ENCODE peak calls at places on chromosomes 4 and X, in ten cellular contexts. One of them, this sample, is unnamed.

GRCh38 chr4:169841776-169842175 is 84.0 kb upstream of the HPF1 start:
- DNase-seq in fibroblast of the aortic adventitia: no peak
- DNase-seq in WERI-Rb-1: no peak
- DNase-seq in cardiac muscle cell: no peak
- DNase-seq in ovary: no peak
- DNase-seq in transverse colon: no peak
- DNase-seq in stomach: no peak
- DNase-seq in uterus: no peak
- DNase-seq in astrocyte of the spinal cord: no peak
- DNase-seq in foreskin fibroblast: no peak
- DNase-seq in this sample: no peak

GRCh38 chr4:139245590-139245989 is 34.4 kb downstream of the MGARP start:
- DNase-seq in transverse colon: no peak
- DNase-seq in cardiac muscle cell: no peak
- DNase-seq in uterus: no peak
- DNase-seq in astrocyte of the spinal cord: peak; percentile 39
- DNase-seq in fibroblast of the aortic adventitia: peak; percentile 72
- DNase-seq in WERI-Rb-1: no peak
- DNase-seq in foreskin fibroblast: no peak
- DNase-seq in ovary: no peak
- DNase-seq in stomach: no peak
- DNase-seq in this sample: no peak

GRCh38 chr4:24876431-24876830 is 36.4 kb downstream of the CCDC149 start:
- DNase-seq in uterus: no peak
- DNase-seq in cardiac muscle cell: no peak
- DNase-seq in astrocyte of the spinal cord: no peak
- DNase-seq in fibroblast of the aortic adventitia: no peak
- DNase-seq in stomach: no peak
- DNase-seq in ovary: no peak
- DNase-seq in transverse colon: no peak
- DNase-seq in WERI-Rb-1: no peak
- DNase-seq in foreskin fibroblast: no peak
- DNase-seq in this sample: no peak

GRCh38 chr4:108070775-108071174 is 81.1 kb downstream of the HADH start:
- DNase-seq in cardiac muscle cell: no peak
- DNase-seq in ovary: no peak
- DNase-seq in fibroblast of the aortic adventitia: no peak
- DNase-seq in astrocyte of the spinal cord: no peak
- DNase-seq in uterus: no peak
- DNase-seq in stomach: no peak
- DNase-seq in WERI-Rb-1: no peak
- DNase-seq in transverse colon: no peak
- DNase-seq in foreskin fibroblast: no peak
- DNase-seq in this sample: no peak

GRCh38 chr4:184745747-184746531 is 12.0 kb upstream of the CENPU start:
- DNase-seq in stomach: peak; percentile 80
- DNase-seq in foreskin fibroblast: peak; percentile 90
- DNase-seq in ovary: peak; percentile 75
- DNase-seq in transverse colon: peak; percentile 78
- DNase-seq in astrocyte of the spinal cord: peak; percentile 80
- DNase-seq in WERI-Rb-1: peak; percentile 85
- DNase-seq in fibroblast of the aortic adventitia: peak; percentile 92
- DNase-seq in cardiac muscle cell: peak; percentile 81
- DNase-seq in uterus: peak; percentile 76
- DNase-seq in this sample: peak; percentile 43

GRCh38 chr4:110357521-110357920 is 118.4 kb upstream of the ENPEP start:
- DNase-seq in astrocyte of the spinal cord: no peak
- DNase-seq in ovary: no peak
- DNase-seq in transverse colon: no peak
- DNase-seq in fibroblast of the aortic adventitia: no peak
- DNase-seq in stomach: no peak
- DNase-seq in foreskin fibroblast: peak; percentile 17
- DNase-seq in cardiac muscle cell: no peak
- DNase-seq in WERI-Rb-1: no peak
- DNase-seq in uterus: no peak
- DNase-seq in this sample: no peak

GRCh38 chr4:184537269-184538022 is 63.1 kb upstream of the IRF2 start:
- DNase-seq in foreskin fibroblast: peak; percentile 98
- DNase-seq in ovary: peak; percentile 98
- DNase-seq in astrocyte of the spinal cord: peak; percentile 96
- DNase-seq in cardiac muscle cell: peak; percentile 96
- DNase-seq in transverse colon: peak; percentile 97
- DNase-seq in fibroblast of the aortic adventitia: peak; percentile 96
- DNase-seq in stomach: peak; percentile 97
- DNase-seq in uterus: peak; percentile 99
- DNase-seq in WERI-Rb-1: peak; percentile 99
- DNase-seq in this sample: peak; percentile 65

GRCh38 chr4:10526431-10527222 is 69.4 kb upstream of the ZNF518B start:
- DNase-seq in uterus: no peak
- DNase-seq in WERI-Rb-1: no peak
- DNase-seq in cardiac muscle cell: no peak
- DNase-seq in astrocyte of the spinal cord: no peak
- DNase-seq in stomach: no peak
- DNase-seq in transverse colon: no peak
- DNase-seq in fibroblast of the aortic adventitia: no peak
- DNase-seq in ovary: no peak
- DNase-seq in foreskin fibroblast: peak; percentile 4
- DNase-seq in this sample: no peak

GRCh38 chrX:116384406-116384805 is 52.0 kb upstream of the SLC6A14 start:
- DNase-seq in transverse colon: no peak
- DNase-seq in WERI-Rb-1: no peak
- DNase-seq in uterus: no peak
- DNase-seq in fibroblast of the aortic adventitia: peak; percentile 76
- DNase-seq in cardiac muscle cell: no peak
- DNase-seq in astrocyte of the spinal cord: no peak
- DNase-seq in stomach: no peak
- DNase-seq in ovary: no peak
- DNase-seq in foreskin fibroblast: no peak
- DNase-seq in this sample: no peak

GRCh38 chr4:53196872-53197759 is 168.7 kb downstream of the SCFD2 start:
- DNase-seq in uterus: no peak
- DNase-seq in stomach: no peak
- DNase-seq in WERI-Rb-1: no peak
- DNase-seq in transverse colon: no peak
- DNase-seq in cardiac muscle cell: peak; percentile 79
- DNase-seq in foreskin fibroblast: peak; percentile 92
- DNase-seq in fibroblast of the aortic adventitia: peak; percentile 97
- DNase-seq in ovary: no peak
- DNase-seq in astrocyte of the spinal cord: peak; percentile 90
- DNase-seq in this sample: peak; percentile 42

GRCh38 chrX:56746996-56747395 is 18.0 kb downstream of the NBDY start:
- DNase-seq in fibroblast of the aortic adventitia: no peak
- DNase-seq in uterus: no peak
- DNase-seq in stomach: no peak
- DNase-seq in ovary: no peak
- DNase-seq in transverse colon: no peak
- DNase-seq in foreskin fibroblast: no peak
- DNase-seq in astrocyte of the spinal cord: no peak
- DNase-seq in WERI-Rb-1: no peak
- DNase-seq in cardiac muscle cell: no peak
- DNase-seq in this sample: no peak

GRCh38 chr4:100372432-100372831 is 145.4 kb downstream of the EMCN start:
- DNase-seq in cardiac muscle cell: peak; percentile 33
- DNase-seq in ovary: no peak
- DNase-seq in foreskin fibroblast: peak; percentile 25
- DNase-seq in astrocyte of the spinal cord: no peak
- DNase-seq in uterus: no peak
- DNase-seq in fibroblast of the aortic adventitia: no peak
- DNase-seq in transverse colon: no peak
- DNase-seq in WERI-Rb-1: peak; percentile 21
- DNase-seq in stomach: no peak
- DNase-seq in this sample: no peak

GRCh38 chr4:4206204-4206603 is 20.5 kb downstream of the OTOP1 start:
- DNase-seq in stomach: no peak
- DNase-seq in WERI-Rb-1: no peak
- DNase-seq in cardiac muscle cell: no peak
- DNase-seq in foreskin fibroblast: no peak
- DNase-seq in astrocyte of the spinal cord: no peak
- DNase-seq in ovary: no peak
- DNase-seq in fibroblast of the aortic adventitia: no peak
- DNase-seq in uterus: no peak
- DNase-seq in transverse colon: no peak
- DNase-seq in this sample: no peak
- H3K4me3 ChIP-seq in stomach: no peak overlapping the region
- H3K4me3 ChIP-seq in WERI-Rb-1: no peak overlapping the region
- H3K4me3 ChIP-seq in cardiac muscle cell: no peak overlapping the region
- H3K4me3 ChIP-seq in foreskin fibroblast: no peak overlapping the region
- H3K4me3 ChIP-seq in astrocyte of the spinal cord: no peak overlapping the region
- H3K4me3 ChIP-seq in ovary: no peak overlapping the region
- H3K4me3 ChIP-seq in fibroblast of the aortic adventitia: no peak overlapping the region
- H3K4me3 ChIP-seq in uterus: no peak overlapping the region
- H3K4me3 ChIP-seq in transverse colon: no peak overlapping the region
- H3K4me3 ChIP-seq in this sample: no peak overlapping the region

DNA sequence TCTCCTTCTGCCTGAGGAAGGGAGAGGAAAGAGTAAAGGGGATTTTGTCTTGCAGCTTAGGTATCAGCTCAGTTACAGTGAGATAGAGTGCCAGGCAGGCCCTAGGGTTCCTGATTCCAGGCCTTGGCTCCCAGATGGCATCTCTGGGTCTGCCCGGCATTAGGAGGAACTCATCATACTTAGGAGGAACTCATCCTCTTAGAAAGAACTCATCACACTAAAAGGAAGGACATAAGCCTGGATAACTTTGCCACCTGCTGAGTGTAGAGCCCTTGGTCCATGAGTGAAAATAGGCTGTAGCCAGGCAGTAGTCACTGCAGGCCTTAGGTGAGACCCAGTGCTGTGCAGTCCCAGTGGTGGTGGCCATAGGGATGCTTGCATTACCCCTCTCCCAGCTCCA is 367.1 kb downstream of the PACRGL start:
- DNase-seq in foreskin fibroblast: no peak
- DNase-seq in WERI-Rb-1: peak; percentile 91
- DNase-seq in transverse colon: no peak
- DNase-seq in fibroblast of the aortic adventitia: no peak
- DNase-seq in stomach: no peak
- DNase-seq in ovary: no peak
- DNase-seq in astrocyte of the spinal cord: no peak
- DNase-seq in uterus: no peak
- DNase-seq in cardiac muscle cell: no peak
- DNase-seq in this sample: no peak
- TF ChIP-seq CTCF in foreskin fibroblast: no peak
- TF ChIP-seq CTCF in WERI-Rb-1: no peak
- TF ChIP-seq CTCF in transverse colon: no peak
- TF ChIP-seq CTCF in fibroblast of the aortic adventitia: no peak
- TF ChIP-seq CTCF in stomach: no peak
- TF ChIP-seq CTCF in ovary: no peak
- TF ChIP-seq CTCF in astrocyte of the spinal cord: no peak
- TF ChIP-seq CTCF in uterus: no peak
- TF ChIP-seq CTCF in cardiac muscle cell: no peak
- TF ChIP-seq CTCF in this sample: no peak

GRCh38 chrX:72306851-72307645 is 1.3 kb upstream of the CITED1 start:
- DNase-seq in stomach: peak; percentile 63
- DNase-seq in ovary: peak; percentile 47
- DNase-seq in astrocyte of the spinal cord: peak; percentile 73
- DNase-seq in fibroblast of the aortic adventitia: peak; percentile 64
- DNase-seq in uterus: peak; percentile 39
- DNase-seq in foreskin fibroblast: peak; percentile 81
- DNase-seq in cardiac muscle cell: peak; percentile 73
- DNase-seq in transverse colon: peak; percentile 65
- DNase-seq in WERI-Rb-1: peak; percentile 86
- DNase-seq in this sample: no peak

GRCh38 chrX:72305286-72306084 is at the start of gene CITED1:
- DNase-seq in ovary: no peak
- DNase-seq in foreskin fibroblast: peak; percentile 26
- DNase-seq in transverse colon: no peak
- DNase-seq in fibroblast of the aortic adventitia: no peak
- DNase-seq in astrocyte of the spinal cord: no peak
- DNase-seq in stomach: no peak
- DNase-seq in WERI-Rb-1: peak; percentile 45
- DNase-seq in cardiac muscle cell: no peak
- DNase-seq in uterus: no peak
- DNase-seq in this sample: no peak

GRCh38 chrX:72304877-72305276 is 837 bp downstream of the CITED1 start:
- DNase-seq in transverse colon: no peak
- DNase-seq in WERI-Rb-1: no peak
- DNase-seq in uterus: no peak
- DNase-seq in foreskin fibroblast: no peak
- DNase-seq in astrocyte of the spinal cord: no peak
- DNase-seq in ovary: no peak
- DNase-seq in cardiac muscle cell: peak; percentile 33
- DNase-seq in fibroblast of the aortic adventitia: no peak
- DNase-seq in stomach: no peak
- DNase-seq in this sample: no peak

GRCh38 chrX:72307646-72308051 is 1.9 kb upstream of the CITED1 start:
- DNase-seq in transverse colon: no peak
- DNase-seq in astrocyte of the spinal cord: no peak
- DNase-seq in uterus: no peak
- DNase-seq in WERI-Rb-1: no peak
- DNase-seq in stomach: no peak
- DNase-seq in fibroblast of the aortic adventitia: no peak
- DNase-seq in foreskin fibroblast: no peak
- DNase-seq in cardiac muscle cell: no peak
- DNase-seq in ovary: no peak
- DNase-seq in this sample: no peak

GRCh38 chrX:72306085-72306801 is 529 bp upstream of the CITED1 start:
- DNase-seq in fibroblast of the aortic adventitia: no peak
- DNase-seq in cardiac muscle cell: peak; percentile 26
- DNase-seq in transverse colon: no peak
- DNase-seq in foreskin fibroblast: peak; percentile 41
- DNase-seq in WERI-Rb-1: peak; percentile 17
- DNase-seq in uterus: no peak
- DNase-seq in ovary: no peak
- DNase-seq in stomach: no peak
- DNase-seq in astrocyte of the spinal cord: no peak
- DNase-seq in this sample: no peak
- H3K4me3 ChIP-seq in fibroblast of the aortic adventitia: peak overlapping the region; percentile 64
- H3K4me3 ChIP-seq in cardiac muscle cell: peak overlapping the region; percentile 59
- H3K4me3 ChIP-seq in transverse colon: peak overlapping the region; percentile 61
- H3K4me3 ChIP-seq in foreskin fibroblast: peak overlapping the region; percentile 40
- H3K4me3 ChIP-seq in WERI-Rb-1: peak overlapping the region; percentile 71
- H3K4me3 ChIP-seq in uterus: peak overlapping the region; percentile 42
- H3K4me3 ChIP-seq in ovary: peak overlapping the region; percentile 26
- H3K4me3 ChIP-seq in stomach: peak overlapping the region; percentile 59
- H3K4me3 ChIP-seq in astrocyte of the spinal cord: peak overlapping the region; percentile 39
- H3K4me3 ChIP-seq in this sample: peak overlapping the region; percentile 49

DNA sequence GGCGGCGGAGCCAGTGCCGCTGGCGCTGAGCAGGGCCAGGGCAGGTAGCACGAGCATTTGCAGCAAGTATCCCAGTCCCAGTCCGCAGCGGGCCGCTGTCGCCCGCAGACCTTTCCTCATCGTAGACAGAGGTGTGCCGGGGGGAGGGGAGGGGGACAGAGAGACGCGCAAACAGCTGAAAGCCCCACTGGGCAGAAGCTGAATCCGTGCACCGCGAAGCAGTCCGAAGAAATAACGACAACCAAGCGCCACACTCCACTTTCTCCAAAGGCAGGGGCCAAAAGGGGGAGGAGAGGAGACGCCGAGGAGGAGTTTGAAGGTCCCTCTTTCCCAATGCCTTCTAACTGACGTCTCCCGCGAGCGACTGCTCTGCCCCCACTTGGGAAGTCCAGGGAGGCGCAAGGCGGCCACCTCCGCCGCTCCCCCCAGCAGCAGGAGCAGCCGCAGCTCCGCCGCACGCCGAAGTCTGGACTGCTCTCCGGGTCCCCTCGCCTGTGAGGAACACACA is at the start of gene UNC5C:
- DNase-seq in ovary: peak; percentile 88
- DNase-seq in stomach: peak; percentile 36
- DNase-seq in WERI-Rb-1: peak; percentile 76
- DNase-seq in foreskin fibroblast: peak; percentile 28
- DNase-seq in fibroblast of the aortic adventitia: peak; percentile 69
- DNase-seq in astrocyte of the spinal cord: peak; percentile 64
- DNase-seq in cardiac muscle cell: peak; percentile 87
- DNase-seq in transverse colon: peak; percentile 48
- DNase-seq in uterus: peak; percentile 79
- DNase-seq in this sample: no peak
- TF ChIP-seq CTCF in ovary: no peak
- TF ChIP-seq CTCF in stomach: no peak
- TF ChIP-seq CTCF in WERI-Rb-1: peak; percentile 9
- TF ChIP-seq CTCF in foreskin fibroblast: no peak
- TF ChIP-seq CTCF in fibroblast of the aortic adventitia: no peak
- TF ChIP-seq CTCF in astrocyte of the spinal cord: no peak
- TF ChIP-seq CTCF in cardiac muscle cell: peak; percentile 11
- TF ChIP-seq CTCF in transverse colon: no peak
- TF ChIP-seq CTCF in uterus: no peak
- TF ChIP-seq CTCF in this sample: no peak

This sample was measured in epithelial cell of proximal tubule.